ENCODE peak calls at places on chromosomes 12 and 14, in ten cellular contexts. U is HL-60, Q is mammary epithelial cell, F is astrocyte of the cerebellum, Y is GM06990, A is tibial artery, X is pancreas, T is endodermal cell, I is dorsolateral prefrontal cortex, H is BJ. E is an unnamed sample.

GRCh38 chr14:90272523-90272922 is 16.2 kb downstream of the PSMC1 start:
- DNase-seq in A (no peak), X (no peak), U (peak; percentile 81), Q (no peak), H (no peak), I (no peak), F (no peak), Y (no peak), T (no peak), E (no peak)

GRCh38 chr12:76519538-76519937 is 40.0 kb downstream of the OSBPL8 start:
- DNase-seq in Q (no peak), X (no peak), I (no peak), U (peak; percentile 91), Y (no peak), A (no peak), F (no peak), H (no peak), T (no peak), E (no peak)

GRCh38 chr12:108597559-108598471 is at the start of gene TMEM119:
- DNase-seq in U (no peak), Y (no peak), H (peak; percentile 36), A (peak; percentile 37), I (no peak), X (no peak), T (no peak), F (no peak), Q (no peak), E (peak; percentile 23)

GRCh38 chr12:105567061-105567460 is 236.6 kb downstream of the C12orf75 start:
- DNase-seq in U (no peak), T (no peak), A (no peak), X (no peak), I (no peak), H (no peak), Y (no peak), F (no peak), Q (peak; percentile 32), E (no peak)

GRCh38 chr12:97046901-97047300 is 139.8 kb downstream of the NEDD1 start:
- DNase-seq in I (no peak), X (no peak), Y (no peak), T (no peak), U (no peak), F (no peak), H (no peak), Q (no peak), A (no peak), E (no peak)

GRCh38 chr14:91373591-91374245 is 43.9 kb downstream of the CCDC88C start:
- DNase-seq in Y (peak; percentile 85), I (no peak), H (no peak), Q (no peak), U (no peak), A (no peak), T (no peak), F (no peak), X (no peak), E (peak; percentile 29)

GRCh38 chr12:68870443-68870842 is 62.5 kb downstream of the MDM2 start:
- DNase-seq in Y (no peak), H (no peak), Q (no peak), U (no peak), F (no peak), T (no peak), A (no peak), X (no peak), I (no peak), E (no peak)

GRCh38 chr12:38389581-38389980 is 73.0 kb downstream of the ALG10B start:
- DNase-seq in A (no peak), Y (no peak), U (no peak), I (no peak), H (no peak), X (no peak), T (no peak), Q (peak; percentile 21), F (no peak), E (no peak)

GRCh38 chr12:12159988-12160387 is 89.2 kb downstream of the BCL2L14 start:
- DNase-seq in X (no peak), U (no peak), H (no peak), F (peak; percentile 62), Y (no peak), Q (no peak), T (no peak), A (no peak), I (no peak), E (no peak)

GRCh38 chr12:12156116-12156515 is 85.4 kb downstream of the BCL2L14 start:
- DNase-seq in F (no peak), A (no peak), H (no peak), I (no peak), Y (no peak), T (no peak), Q (no peak), X (no peak), U (no peak), E (no peak)

GRCh38 chr12:12156835-12157234 is 86.1 kb downstream of the BCL2L14 start:
- DNase-seq in I (no peak), U (no peak), T (peak; percentile 43), A (no peak), X (no peak), H (no peak), F (no peak), Q (no peak), Y (no peak), E (no peak)

GRCh38 chr12:12158858-12159257 is 88.1 kb downstream of the BCL2L14 start:
- DNase-seq in A (no peak), Q (no peak), F (no peak), U (no peak), I (no peak), T (peak; percentile 26), X (no peak), Y (no peak), H (no peak), E (no peak)

GRCh38 chr12:12157424-12157823 is 86.7 kb downstream of the BCL2L14 start:
- DNase-seq in I (no peak), A (no peak), Q (no peak), X (no peak), U (no peak), Y (no peak), F (no peak), H (no peak), T (no peak), E (no peak)
- TF ChIP-seq CTCF in I (no peak), A (no peak), Q (no peak), X (no peak), U (no peak), Y (no peak), F (no peak), H (no peak), T (no peak), E (no peak)

GRCh38 chr12:113876160-113876559 is 90.0 kb downstream of the RBM19 start:
- DNase-seq in A (no peak), Y (no peak), F (no peak), U (no peak), T (no peak), X (no peak), H (no peak), I (no peak), Q (no peak), E (no peak)

GRCh38 chr12:113874999-113875561 is 91.0 kb downstream of the RBM19 start:
- DNase-seq in H (no peak), F (peak; percentile 39), I (no peak), U (no peak), Y (no peak), X (no peak), A (no peak), T (no peak), Q (no peak), E (peak; percentile 17)

GRCh38 chr12:113874326-113874725 is 91.8 kb downstream of the RBM19 start:
- DNase-seq in A (no peak), Q (no peak), Y (no peak), X (no peak), U (no peak), F (no peak), I (no peak), T (no peak), H (no peak), E (no peak)

GRCh38 chr12:113877608-113878007 is 88.5 kb downstream of the RBM19 start:
- DNase-seq in F (no peak), H (no peak), A (no peak), Q (no peak), I (no peak), X (no peak), T (no peak), U (no peak), Y (no peak), E (no peak)

GRCh38 chr12:113875681-113876080 is 90.4 kb downstream of the RBM19 start:
- DNase-seq in I (no peak), X (no peak), F (no peak), Q (no peak), T (no peak), U (peak; percentile 29), Y (no peak), A (no peak), H (no peak), E (no peak)
- H3K4me3 ChIP-seq in I (no peak overlapping the region), X (no peak overlapping the region), F (no peak overlapping the region), Q (no peak overlapping the region), T (no peak overlapping the region), U (no peak overlapping the region), Y (no peak overlapping the region), A (no peak overlapping the region), H (no peak overlapping the region), E (no peak overlapping the region)

GRCh38 chr12:113310489-113310888 is 24.4 kb downstream of the SLC8B1 start:
- DNase-seq in U (peak; percentile 29), H (no peak), X (no peak), T (peak; percentile 79), F (no peak), I (no peak), Q (peak; percentile 32), A (no peak), Y (no peak), E (no peak)
- TF ChIP-seq CTCF in U (no peak), H (no peak), X (no peak), T (peak; percentile 39), F (peak; percentile 15), I (peak; percentile 9), Q (no peak), A (no peak), Y (peak; percentile 18), E (no peak)

GRCh38 chr14:60252630-60253029 is 3.6 kb downstream of the PPM1A start:
- DNase-seq in Y (no peak), Q (no peak), I (no peak), T (no peak), F (no peak), A (no peak), X (no peak), H (no peak), U (no peak), E (no peak)

GRCh38 chr14:60251877-60252276 is 2.9 kb downstream of the PPM1A start:
- DNase-seq in T (no peak), I (no peak), Q (peak; percentile 5), F (no peak), U (no peak), Y (no peak), X (no peak), H (no peak), A (no peak), E (no peak)

GRCh38 chr14:60253649-60254048 is 4.6 kb downstream of the PPM1A start:
- DNase-seq in Q (no peak), A (no peak), F (no peak), X (no peak), Y (no peak), I (no peak), U (no peak), T (no peak), H (no peak), E (no peak)

GRCh38 chr14:60257862-60258261 is 8.8 kb downstream of the PPM1A start:
- DNase-seq in I (no peak), T (no peak), F (no peak), Q (no peak), U (no peak), Y (no peak), X (no peak), H (no peak), A (no peak), E (no peak)

DNA sequence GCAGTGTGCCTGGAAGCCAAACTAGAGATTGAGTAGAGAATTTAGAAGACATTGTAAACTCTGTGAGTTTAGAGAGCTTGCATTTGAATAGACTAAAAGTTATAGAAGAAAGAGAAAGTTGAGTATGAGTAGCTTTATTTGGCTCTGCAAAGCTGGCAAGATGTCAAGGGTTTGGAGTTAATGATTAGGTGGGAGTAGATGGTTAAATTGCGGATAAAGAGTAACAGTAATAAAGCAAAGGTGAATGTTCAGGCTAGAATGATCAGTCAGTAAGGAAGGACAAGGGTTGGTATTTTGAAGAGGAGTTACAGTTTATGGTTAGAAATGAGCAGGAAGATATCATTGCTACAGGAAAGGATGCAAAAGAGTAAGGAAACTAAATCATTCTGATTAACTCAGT is 5.2 kb downstream of the PPM1A start:
- DNase-seq in I (no peak), T (no peak), F (no peak), U (no peak), X (no peak), A (no peak), Y (no peak), Q (no peak), H (no peak), E (no peak)
- H3K4me3 ChIP-seq in I (no peak overlapping the region), T (no peak overlapping the region), F (no peak overlapping the region), U (no peak overlapping the region), X (no peak overlapping the region), A (no peak overlapping the region), Y (no peak overlapping the region), Q (no peak overlapping the region), H (no peak overlapping the region), E (no peak overlapping the region)

E was measured in mucosa of descending colon.